ENCODE peak calls at places on chromosomes 2 and 18, in six cellular contexts. P is mucosa of descending colon, V is BE2C, J is small intestine, O is GM23248, Q is fibroblast of lung. L is an unnamed sample. For H3K4me1, the result is how much of the 10 kb centered on the place peaks cover.

GRCh38 chr18:79944126-79944731 is 7.2 kb downstream of the SLC66A2 start:
- DNase-seq in P (peak), V (no peak), J (no peak), O (no peak), Q (no peak), L (no peak)

GRCh38 chr2:227703280-227703732 is 14.5 kb downstream of the SLC19A3 start:
- DNase-seq in P (no peak), V (no peak), J (peak), O (peak), Q (peak), L (peak)

GRCh38 chr18:7567487-7568425 is 640 bp downstream of the PTPRM start:
- DNase-seq in P (peak), V (peak), J (peak), O (peak), Q (peak), L (peak)

GRCh38 chr2:135227386-135227785 is 175.3 kb downstream of the RAB3GAP1 start:
- DNase-seq in P (no peak), V (no peak), J (no peak), O (peak), Q (peak), L (no peak)

GRCh38 chr18:79627750-79628294 is 51.8 kb upstream of the CTDP1 start:
- DNase-seq in P (no peak), V (no peak), J (no peak), O (no peak), Q (no peak), L (no peak)

GRCh38 chr2:51846796-51847195 is 814.9 kb upstream of the NRXN1 start:
- DNase-seq in P (no peak), V (no peak), J (no peak), O (no peak), Q (peak), L (no peak)

GRCh38 chr2:226447896-226448295 is 351.7 kb downstream of the IRS1 start:
- DNase-seq in P (no peak), V (no peak), J (no peak), O (peak), Q (peak), L (no peak)

GRCh38 chr2:189336276-189336975 is 104.8 kb upstream of the WDR75 start:
- DNase-seq in P (no peak), V (no peak), J (no peak), O (peak), Q (no peak), L (no peak)

GRCh38 chr2:241159116-241159515 is 8.8 kb downstream of the PPP1R7 start:
- DNase-seq in P (no peak), V (no peak), J (no peak), O (no peak), Q (no peak), L (no peak)

GRCh38 chr18:48814490-48815181 is 136.1 kb downstream of the SMAD7 start:
- DNase-seq in P (no peak), V (no peak), J (no peak), O (peak), Q (no peak), L (no peak)

GRCh38 chr2:48715042-48715899 is 40.3 kb downstream of the LHCGR start:
- DNase-seq in P (peak), V (no peak), J (peak), O (peak), Q (peak), L (no peak)

GRCh38 chr2:240526521-240526920 is 31.3 kb downstream of the ANKMY1 start:
- DNase-seq in P (no peak), V (no peak), J (no peak), O (no peak), Q (no peak), L (no peak)

GRCh38 chr18:13219012-13219396 is 444 bp downstream of the LDLRAD4 start:
- DNase-seq in P (no peak), V (no peak), J (peak), O (no peak), Q (no peak), L (no peak)
- H3K4me1 ChIP-seq in P (half or more), V (under half), J (under half), O (under half), Q (under half), L (under half)

GRCh38 chr2:43415582-43415981 is 180.3 kb downstream of the THADA start:
- DNase-seq in P (no peak), V (no peak), J (no peak), O (no peak), Q (no peak), L (no peak)
- H3K4me1 ChIP-seq in P (under half), V (under half), J (under half), O (under half), Q (under half), L (under half)

DNA sequence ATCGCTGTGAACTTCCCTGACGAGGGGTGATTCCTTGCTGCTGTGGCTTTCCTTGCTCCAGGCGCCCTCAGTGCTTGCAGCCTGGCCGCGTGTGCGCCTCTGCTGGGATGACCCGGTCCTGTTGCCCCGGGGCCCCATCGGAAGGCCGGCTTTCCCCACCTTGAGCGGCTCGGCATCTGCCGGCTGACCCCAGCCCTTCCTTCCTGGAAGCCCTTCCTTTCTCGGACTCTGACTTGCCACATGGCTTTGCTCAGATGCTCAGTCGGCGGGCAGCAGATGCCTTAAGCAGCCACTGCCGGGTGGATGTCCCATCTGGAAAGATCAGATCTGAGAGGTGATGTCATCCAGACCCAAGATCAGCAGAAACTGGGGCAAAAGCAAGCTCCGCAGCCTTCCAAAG is 100.5 kb upstream of the ODC1 start:
- DNase-seq in P (no peak), V (peak), J (no peak), O (peak), Q (no peak), L (no peak)
- H3K4me1 ChIP-seq in P (under half), V (under half), J (under half), O (under half), Q (under half), L (under half)

GRCh38 chr2:25226827-25227226 is 58.4 kb upstream of the POMC start:
- DNase-seq in P (no peak), V (no peak), J (no peak), O (no peak), Q (no peak), L (no peak)

GRCh38 chr2:25228848-25229674 is 60.7 kb upstream of the POMC start:
- DNase-seq in P (no peak), V (peak), J (peak), O (peak), Q (peak), L (peak)

GRCh38 chr2:25230626-25231311 is 62.4 kb upstream of the POMC start:
- DNase-seq in P (no peak), V (no peak), J (no peak), O (no peak), Q (no peak), L (no peak)

GRCh38 chr2:25230128-25230527 is 61.7 kb upstream of the POMC start:
- DNase-seq in P (no peak), V (peak), J (no peak), O (no peak), Q (no peak), L (no peak)

DNA sequence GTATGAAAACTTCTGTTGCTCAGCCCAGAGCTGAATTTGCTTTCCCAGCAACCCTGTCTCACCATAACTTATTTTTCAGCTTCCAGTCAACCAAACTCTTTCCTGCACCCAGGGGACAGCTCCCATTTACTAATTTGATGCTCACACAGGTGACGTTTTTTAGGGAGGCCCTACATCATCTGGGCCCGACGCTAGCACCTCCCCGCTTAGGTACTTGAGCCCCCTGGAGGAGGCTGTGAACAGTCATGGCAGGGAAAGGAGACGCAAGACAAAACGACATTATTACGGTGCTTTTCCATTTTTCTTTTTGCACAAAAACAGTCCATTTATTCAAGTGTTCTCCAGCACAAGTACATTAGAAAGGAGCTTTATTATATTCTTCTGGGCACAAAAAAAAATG is 59.2 kb upstream of the POMC start:
- DNase-seq in P (no peak), V (no peak), J (no peak), O (no peak), Q (no peak), L (peak)
- H3K4me1 ChIP-seq in P (under half), V (under half), J (under half), O (under half), Q (under half), L (under half)

DNA sequence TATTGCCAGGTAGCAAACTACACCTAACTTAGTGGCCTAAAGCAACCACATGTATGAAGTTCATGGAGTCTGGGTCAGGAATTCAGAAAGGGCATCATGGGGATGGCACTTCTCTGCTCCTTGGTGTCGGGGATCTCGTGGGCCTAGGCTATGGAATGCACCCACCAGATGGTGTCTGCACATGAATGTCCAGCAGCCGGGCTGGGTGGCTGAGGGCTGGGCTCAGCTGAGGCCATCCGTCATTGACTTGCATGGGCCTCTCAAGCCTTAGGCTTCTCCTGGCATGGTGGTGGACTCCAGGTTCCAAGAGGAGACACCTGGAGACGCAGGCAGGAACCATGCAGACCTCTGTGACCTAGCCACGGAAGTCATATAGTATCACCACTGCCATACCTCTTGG is 26.0 kb upstream of the RPL31 start:
- DNase-seq in P (no peak), V (no peak), J (no peak), O (no peak), Q (no peak), L (no peak)
- H3K4me1 ChIP-seq in P (under half), V (under half), J (under half), O (under half), Q (under half), L (under half)

DNA sequence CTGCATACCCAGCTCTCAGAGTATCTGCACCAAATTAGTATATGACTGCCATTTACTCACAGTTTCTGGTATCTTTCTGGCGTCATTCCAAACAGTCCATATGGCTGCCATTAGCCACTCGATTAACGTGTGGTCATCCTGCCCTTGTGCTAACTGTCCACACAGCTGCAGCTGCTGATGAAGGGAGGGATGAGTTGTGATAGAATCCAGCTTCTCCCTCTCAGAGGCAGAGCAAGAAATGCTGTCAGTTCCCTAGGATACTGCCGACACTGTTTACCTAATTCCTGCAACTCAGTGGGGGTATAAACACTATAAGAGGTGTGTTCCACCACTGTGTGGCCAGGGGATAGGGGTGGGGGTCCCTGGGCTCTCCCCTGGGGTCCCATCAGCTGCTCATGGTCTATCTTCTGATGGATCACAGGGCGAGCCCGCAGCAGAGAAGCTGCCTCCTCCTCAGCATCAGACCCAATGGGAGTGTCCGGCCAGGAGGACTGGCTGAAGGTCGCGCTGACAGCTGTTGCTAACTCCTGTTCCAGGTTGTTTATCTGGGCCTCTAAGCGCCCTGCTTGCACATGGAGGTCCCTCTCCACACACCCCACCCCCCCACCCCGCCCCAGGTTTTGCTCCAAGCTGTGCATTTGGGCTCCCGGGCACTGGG is 17.3 kb upstream of the KLHL23 start:
- DNase-seq in P (peak), V (peak), J (peak), O (peak), Q (peak), L (no peak)
- H3K4me1 ChIP-seq in P (half or more), V (under half), J (under half), O (under half), Q (under half), L (under half)

L was measured in mesendoderm.